ENCODE peak calls at places on chromosomes 4 and X, in five cellular contexts. R, T, O, I and G are unnamed samples.

GRCh38 chr4:176309046-176309445 is 10.7 kb upstream of the SPCS3 start:
- DNase-seq in R (no peak), T (peak; percentile 75), O (no peak), I (no peak), G (no peak)

GRCh38 chrX:48751343-48751742 is 10.2 kb upstream of the GLOD5 start:
- DNase-seq in R (no peak), T (no peak), O (no peak), I (no peak), G (no peak)

GRCh38 chr4:21304061-21304541 is 603.8 kb downstream of the PACRGL start:
- DNase-seq in R (no peak), T (no peak), O (no peak), I (peak; percentile 40), G (peak; percentile 57)

GRCh38 chr4:162498168-162498567 is 334.4 kb upstream of the FSTL5 start:
- DNase-seq in R (no peak), T (no peak), O (no peak), I (no peak), G (no peak)

GRCh38 chrX:71619193-71619592 is 882 bp upstream of the CXCR3 start:
- DNase-seq in R (no peak), T (no peak), O (no peak), I (no peak), G (no peak)

GRCh38 chr4:153000068-153000420 is 63.9 kb downstream of the FHDC1 start:
- DNase-seq in R (no peak), T (no peak), O (no peak), I (no peak), G (no peak)

GRCh38 chr4:24856586-24856985 is 56.3 kb downstream of the CCDC149 start:
- DNase-seq in R (no peak), T (no peak), O (peak; percentile 75), I (no peak), G (peak; percentile 89)

GRCh38 chr4:38664704-38665401 is 854 bp downstream of the KLF3 start:
- DNase-seq in R (no peak), T (no peak), O (peak; percentile 57), I (peak; percentile 74), G (peak; percentile 81)

GRCh38 chr4:637536-637935 is 12.2 kb downstream of the PDE6B start:
- DNase-seq in R (no peak), T (no peak), O (no peak), I (no peak), G (no peak)

GRCh38 chr4:3340703-3341088 is 47.9 kb downstream of the RGS12 start:
- DNase-seq in R (no peak), T (no peak), O (no peak), I (no peak), G (peak; percentile 29)

GRCh38 chr4:38930199-38930598 is 62.6 kb downstream of the FAM114A1 start:
- DNase-seq in R (no peak), T (no peak), O (no peak), I (no peak), G (peak; percentile 87)

GRCh38 chr4:97987019-97987648 is 156.1 kb downstream of the STPG2 start:
- DNase-seq in R (no peak), T (peak; percentile 24), O (peak; percentile 18), I (no peak), G (no peak)

GRCh38 chr4:85869156-85869555 is 394.2 kb downstream of the ARHGAP24 start:
- DNase-seq in R (no peak), T (no peak), O (no peak), I (no peak), G (no peak)

GRCh38 chr4:111537861-111538260 is 607.4 kb upstream of the FAM241A start:
- DNase-seq in R (peak; percentile 46), T (no peak), O (peak; percentile 54), I (no peak), G (no peak)

GRCh38 chrX:68895339-68896250 is 66.8 kb downstream of the EFNB1 start:
- DNase-seq in R (no peak), T (no peak), O (peak; percentile 29), I (peak; percentile 36), G (no peak)

GRCh38 chr4:185576918-185577591 is 41.7 kb upstream of the PDLIM3 start:
- DNase-seq in R (no peak), T (no peak), O (no peak), I (no peak), G (no peak)

GRCh38 chrX:17075004-17075403 is 128.5 kb downstream of the REPS2 start:
- DNase-seq in R (no peak), T (no peak), O (no peak), I (no peak), G (no peak)

GRCh38 chr4:26116057-26116456 is 202.0 kb downstream of the SMIM20 start:
- DNase-seq in R (no peak), T (no peak), O (peak; percentile 33), I (no peak), G (no peak)

GRCh38 chrX:37659047-37659446 is 26.5 kb upstream of the XK start:
- DNase-seq in R (no peak), T (no peak), O (no peak), I (no peak), G (no peak)

GRCh38 chr4:7193040-7193958 is 961 bp downstream of the SORCS2 start:
- DNase-seq in R (no peak), T (no peak), O (no peak), I (peak; percentile 18), G (peak; percentile 62)

GRCh38 chrX:72243472-72243871 is 4.6 kb upstream of the ERCC6L start:
- DNase-seq in R (no peak), T (no peak), O (peak; percentile 45), I (no peak), G (no peak)

GRCh38 chr4:102169345-102169744 is 175.9 kb downstream of the SLC39A8 start:
- DNase-seq in R (no peak), T (no peak), O (no peak), I (no peak), G (peak; percentile 44)

GRCh38 chr4:75009138-75009537 is 76.2 kb downstream of the PARM1 start:
- DNase-seq in R (no peak), T (no peak), O (no peak), I (no peak), G (no peak)
- H3K4me3 ChIP-seq in R (no peak overlapping the region), T (no peak overlapping the region), O (no peak overlapping the region), I (no peak overlapping the region), G (no peak overlapping the region)

GRCh38 chr4:1872918-1873269 is 1.7 kb downstream of the NSD2 start:
- DNase-seq in R (no peak), T (peak; percentile 48), O (peak; percentile 81), I (no peak), G (no peak)
- H3K4me3 ChIP-seq in R (peak overlapping the region; percentile 58), T (peak overlapping the region; percentile 94), O (peak overlapping the region; percentile 77), I (no peak overlapping the region), G (peak overlapping the region; percentile 64)

GRCh38 chrX:150088766-150089518 is 150.7 kb upstream of the EOLA2 start:
- DNase-seq in R (no peak), T (no peak), O (no peak), I (no peak), G (no peak)
- H3K4me3 ChIP-seq in R (no peak overlapping the region), T (no peak overlapping the region), O (no peak overlapping the region), I (no peak overlapping the region), G (no peak overlapping the region)

DNA sequence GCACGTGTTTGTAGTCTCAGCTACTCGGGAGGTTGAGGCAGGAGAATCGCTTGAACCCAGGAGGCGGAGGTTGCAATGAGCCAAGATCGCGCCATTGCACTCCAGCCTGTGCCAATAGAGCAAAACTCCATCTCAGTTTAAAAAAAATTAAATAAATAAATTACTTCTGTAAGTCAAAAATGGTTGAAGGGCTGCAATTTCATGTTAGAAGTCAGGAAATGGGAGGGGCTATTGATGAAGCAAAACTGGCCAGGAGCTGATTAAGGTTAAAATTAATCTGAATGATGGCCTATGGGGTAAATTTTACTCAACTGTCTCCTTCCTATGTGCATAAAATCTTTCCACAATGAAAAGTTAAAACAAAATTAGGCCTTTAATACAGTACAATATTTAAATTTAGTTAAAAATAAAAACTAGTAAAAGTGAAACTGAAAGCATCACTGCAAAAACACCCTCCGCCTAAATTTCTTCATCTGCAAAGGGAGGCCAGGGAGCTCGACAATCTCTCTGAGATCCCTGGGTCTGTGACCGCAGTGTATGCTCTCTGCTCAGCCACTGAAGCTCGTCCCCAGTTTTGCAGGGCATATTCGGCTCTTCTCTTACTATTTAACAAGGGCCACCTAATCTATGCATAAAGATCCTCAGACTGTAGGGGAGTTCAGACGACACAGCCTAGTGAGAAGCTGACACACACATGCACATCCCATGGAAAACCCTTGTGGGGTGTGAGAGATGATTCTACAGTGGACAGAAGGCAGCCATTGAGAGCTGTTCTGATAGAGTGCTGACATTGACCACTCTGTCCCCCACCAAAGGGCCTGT is 57.2 kb downstream of the IRF2 start:
- DNase-seq in R (no peak), T (peak; percentile 59), O (peak; percentile 31), I (no peak), G (no peak)
- H3K4me3 ChIP-seq in R (peak overlapping the region; percentile 9), T (peak overlapping the region; percentile 46), O (no peak overlapping the region), I (no peak overlapping the region), G (no peak overlapping the region)

GRCh38 chr4:173289351-173289725 is 44.8 kb downstream of the HMGB2 start:
- DNase-seq in R (no peak), T (no peak), O (no peak), I (no peak), G (no peak)

GRCh38 chr4:173287486-173287885 is 46.7 kb downstream of the HMGB2 start:
- DNase-seq in R (no peak), T (no peak), O (no peak), I (no peak), G (no peak)

GRCh38 chr4:173284463-173284862 is 49.7 kb downstream of the HMGB2 start:
- DNase-seq in R (no peak), T (no peak), O (no peak), I (no peak), G (no peak)

GRCh38 chr4:173288296-173288695 is 45.9 kb downstream of the HMGB2 start:
- DNase-seq in R (no peak), T (peak; percentile 77), O (peak; percentile 72), I (peak; percentile 94), G (peak; percentile 80)

DNA sequence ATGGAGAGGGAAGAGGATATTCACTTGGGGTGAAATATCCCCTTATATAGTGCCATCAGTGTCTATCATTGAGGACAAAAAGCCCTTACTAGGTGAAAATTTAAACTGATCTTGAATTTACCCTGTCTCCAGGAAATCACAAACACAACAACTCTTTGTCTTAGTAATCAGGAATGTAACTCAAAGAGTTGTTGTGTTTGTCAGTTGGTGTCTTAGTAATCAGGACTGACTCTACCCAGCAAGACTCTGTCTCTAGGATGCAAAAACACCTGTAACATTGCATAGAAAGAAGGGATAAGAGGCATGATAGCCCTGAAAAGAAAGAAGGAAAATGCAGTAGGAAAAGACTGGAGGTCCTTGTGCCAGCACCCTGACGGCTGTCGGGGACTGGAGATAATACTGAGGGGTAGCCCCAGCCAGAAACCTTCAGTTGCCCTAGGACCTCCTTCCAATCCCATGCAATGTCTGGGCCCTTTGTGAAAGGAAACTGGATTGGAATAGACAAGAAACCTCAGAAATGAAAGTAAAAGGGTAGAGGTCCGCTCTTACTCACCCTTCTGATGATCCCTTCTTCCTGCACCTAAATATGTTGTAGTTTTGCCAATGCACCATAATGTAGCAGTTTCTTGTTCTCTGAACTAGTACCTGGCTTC is 45.3 kb downstream of the HMGB2 start:
- DNase-seq in R (no peak), T (no peak), O (no peak), I (no peak), G (no peak)
- H3K4me3 ChIP-seq in R (no peak overlapping the region), T (no peak overlapping the region), O (no peak overlapping the region), I (no peak overlapping the region), G (no peak overlapping the region)

GRCh38 chr4:122007016-122007415 is 55.2 kb upstream of the TRPC3 start:
- DNase-seq in R (no peak), T (no peak), O (no peak), I (no peak), G (no peak)
- H3K4me3 ChIP-seq in R (no peak overlapping the region), T (no peak overlapping the region), O (no peak overlapping the region), I (no peak overlapping the region), G (no peak overlapping the region)